ENCODE peak calls at places on chromosomes 3 and 15, in ten cellular contexts. C is neural crest cell, G is AG09309, U is colonic mucosa, Y is A549, J is fibroblast of pulmonary artery, R is cardiac muscle cell, X is left lung, D is mesothelial cell of epicardium, S is breast epithelium. H is an unnamed sample.

GRCh38 chr3:74562528-74563190 is 51.8 kb downstream of the CNTN3 start:
- DNase-seq in C (no peak), Y (no peak), J (no peak), S (no peak), D (no peak), X (no peak), G (no peak), U (no peak), R (no peak), H (no peak)

GRCh38 chr3:1091276-1091675 is 1.5 kb upstream of the CNTN6 start:
- DNase-seq in Y (no peak), U (no peak), S (no peak), R (no peak), J (no peak), X (no peak), D (no peak), G (no peak), C (no peak), H (no peak)

GRCh38 chr3:126961191-126961790 is 21.6 kb upstream of the PLXNA1 start:
- DNase-seq in J (peak), U (peak), Y (no peak), C (no peak), S (peak), R (no peak), G (peak), D (no peak), X (peak), H (no peak)

GRCh38 chr15:43465105-43465504 is 27.9 kb downstream of the TP53BP1 start:
- DNase-seq in C (no peak), J (peak), R (no peak), Y (no peak), U (no peak), G (peak), S (no peak), D (no peak), X (no peak), H (no peak)

GRCh38 chr3:120344349-120344748 is 4.8 kb downstream of the LRRC58 start:
- DNase-seq in Y (no peak), S (no peak), G (no peak), R (no peak), U (no peak), C (no peak), J (peak), D (no peak), X (no peak), H (no peak)

GRCh38 chr3:49294343-49294742 is 17.3 kb upstream of the C3orf62 start:
- DNase-seq in X (no peak), Y (no peak), C (no peak), U (no peak), J (no peak), G (no peak), D (no peak), R (no peak), S (no peak), H (no peak)

GRCh38 chr3:71010731-71011455 is 572.6 kb downstream of the FOXP1 start:
- DNase-seq in U (no peak), G (no peak), S (no peak), R (no peak), X (no peak), Y (no peak), D (no peak), J (no peak), C (no peak), H (no peak)

GRCh38 chr15:64029111-64029510 is 17.2 kb downstream of the DAPK2 start:
- DNase-seq in J (no peak), U (no peak), S (no peak), G (no peak), C (no peak), X (no peak), D (no peak), R (no peak), Y (no peak), H (no peak)

GRCh38 chr3:174083706-174084105 is 686.2 kb downstream of the NLGN1 start:
- DNase-seq in U (no peak), J (no peak), X (no peak), R (no peak), S (no peak), C (no peak), G (no peak), D (no peak), Y (no peak), H (no peak)

GRCh38 chr15:43881944-43882343 is 55.1 kb downstream of the WDR76 start:
- DNase-seq in J (no peak), U (no peak), G (no peak), D (no peak), R (no peak), C (no peak), Y (no peak), X (no peak), S (no peak), H (no peak)

GRCh38 chr3:44960387-44961026 is 15.5 kb downstream of the ZDHHC3 start:
- DNase-seq in S (no peak), R (no peak), X (no peak), D (no peak), G (no peak), J (peak), U (no peak), Y (no peak), C (no peak), H (no peak)

GRCh38 chr3:138949002-138949418 is 2.0 kb downstream of the FOXL2NB start:
- DNase-seq in J (no peak), C (no peak), U (no peak), G (no peak), Y (no peak), S (no peak), X (no peak), R (no peak), D (no peak), H (no peak)

GRCh38 chr3:143482106-143483088 is 362.8 kb downstream of the CHST2 start:
- DNase-seq in G (no peak), U (peak), S (no peak), J (no peak), C (no peak), D (no peak), Y (no peak), X (peak), R (peak), H (no peak)

GRCh38 chr15:75171408-75171807 is 30.3 kb upstream of the C15orf39 start:
- DNase-seq in D (no peak), S (no peak), G (peak), U (no peak), C (no peak), J (peak), Y (no peak), R (no peak), X (no peak), H (no peak)

GRCh38 chr3:105537371-105538075 is 170.8 kb downstream of the ALCAM start:
- DNase-seq in U (no peak), C (no peak), S (no peak), J (no peak), Y (no peak), X (no peak), D (no peak), R (no peak), G (no peak), H (no peak)

GRCh38 chr3:132344666-132345280 is 27.6 kb downstream of the ACP3 start:
- DNase-seq in D (no peak), Y (no peak), C (no peak), G (no peak), X (no peak), S (no peak), U (no peak), R (no peak), J (no peak), H (no peak)

GRCh38 chr3:65732060-65732933 is 306.4 kb downstream of the MAGI1 start:
- DNase-seq in G (peak), J (peak), U (peak), D (no peak), C (peak), S (no peak), Y (peak), X (no peak), R (peak), H (no peak)

GRCh38 chr3:23232016-23232415 is 28.9 kb downstream of the UBE2E2 start:
- DNase-seq in J (peak), G (no peak), X (no peak), Y (no peak), D (no peak), C (no peak), R (no peak), S (no peak), U (no peak), H (no peak)

GRCh38 chr3:119418641-119419040 is 44.8 kb downstream of the TMEM39A start:
- DNase-seq in G (no peak), R (peak), D (no peak), Y (no peak), S (no peak), U (no peak), J (peak), X (no peak), C (no peak), H (no peak)

GRCh38 chr15:46808834-46809233 is 908.5 kb upstream of the SEMA6D start:
- DNase-seq in R (no peak), G (no peak), U (no peak), Y (no peak), D (no peak), X (no peak), J (no peak), C (no peak), S (no peak), H (no peak)

GRCh38 chr3:127006781-127007436 is 24.0 kb downstream of the PLXNA1 start:
- DNase-seq in Y (no peak), C (no peak), G (no peak), U (no peak), S (no peak), R (no peak), X (no peak), D (no peak), J (no peak), H (no peak)

GRCh38 chr3:49151610-49152009 is 14.5 kb downstream of the CCDC71 start:
- DNase-seq in C (no peak), U (no peak), X (no peak), S (no peak), D (no peak), G (no peak), J (no peak), R (no peak), Y (no peak), H (no peak)

GRCh38 chr3:55143336-55143735 is 215.5 kb upstream of the LRTM1 start:
- DNase-seq in Y (no peak), S (no peak), D (no peak), X (no peak), J (no peak), U (no peak), C (no peak), R (no peak), G (no peak), H (no peak)

GRCh38 chr3:197219627-197220026 is 78.8 kb downstream of the DLG1 start:
- DNase-seq in D (no peak), S (no peak), J (no peak), C (no peak), R (no peak), X (no peak), U (no peak), G (no peak), Y (no peak), H (no peak)

GRCh38 chr3:84439476-84439875 is 519.3 kb upstream of the CADM2 start:
- DNase-seq in U (no peak), D (no peak), Y (no peak), S (no peak), J (no peak), X (no peak), C (no peak), R (no peak), G (no peak), H (no peak)

GRCh38 chr3:154149286-154149685 is 28.1 kb downstream of the ARHGEF26 start:
- DNase-seq in R (no peak), D (no peak), Y (no peak), J (no peak), S (no peak), U (no peak), X (no peak), G (no peak), C (no peak), H (no peak)

GRCh38 chr3:29755416-29755815 is 474.5 kb downstream of the RBMS3 start:
- DNase-seq in U (no peak), J (no peak), S (no peak), D (no peak), C (no peak), Y (no peak), R (no peak), G (no peak), X (no peak), H (no peak)

GRCh38 chr15:60928210-60928609 is 300.9 kb downstream of the RORA start:
- DNase-seq in U (no peak), R (no peak), S (no peak), G (no peak), Y (no peak), X (no peak), D (no peak), C (no peak), J (no peak), H (no peak)

GRCh38 chr3:128226794-128227399 is 73.6 kb downstream of the EEFSEC start:
- DNase-seq in U (peak), Y (peak), R (peak), D (peak), S (no peak), J (peak), C (peak), G (no peak), X (no peak), H (no peak)

GRCh38 chr3:14487086-14487485 is 53.1 kb downstream of the GRIP2 start:
- DNase-seq in U (no peak), R (no peak), J (no peak), Y (no peak), S (no peak), X (no peak), C (no peak), G (no peak), D (no peak), H (no peak)

GRCh38 chr3:46586738-46587246 is 20.7 kb upstream of the LRRC2 start:
- DNase-seq in Y (no peak), J (no peak), S (no peak), X (no peak), U (no peak), C (no peak), G (no peak), R (no peak), D (no peak), H (no peak)

GRCh38 chr3:183868804-183869203 is 15.9 kb downstream of the PARL start:
- DNase-seq in U (no peak), R (no peak), G (no peak), C (no peak), S (no peak), Y (no peak), D (no peak), X (no peak), J (no peak), H (no peak)
- TF ChIP-seq CTCF in U (no peak), R (no peak), G (no peak), C (no peak), S (no peak), Y (no peak), D (no peak), X (no peak), J (no peak), H (no peak)

GRCh38 chr3:8702560-8702959 is 31.0 kb upstream of the CAV3 start:
- DNase-seq in Y (no peak), D (no peak), G (no peak), S (no peak), C (no peak), X (no peak), J (no peak), R (no peak), U (no peak), H (no peak)
- TF ChIP-seq CTCF in Y (no peak), D (peak), G (peak), S (no peak), C (peak), X (no peak), J (peak), R (peak), U (no peak), H (no peak)

GRCh38 chr3:19632099-19633074 is 301.6 kb downstream of the EFHB start:
- DNase-seq in R (no peak), U (no peak), Y (no peak), J (no peak), G (no peak), C (no peak), D (no peak), S (no peak), X (no peak), H (no peak)
- TF ChIP-seq CTCF in R (no peak), U (no peak), Y (no peak), J (no peak), G (no peak), C (no peak), D (no peak), S (no peak), X (no peak), H (no peak)

DNA sequence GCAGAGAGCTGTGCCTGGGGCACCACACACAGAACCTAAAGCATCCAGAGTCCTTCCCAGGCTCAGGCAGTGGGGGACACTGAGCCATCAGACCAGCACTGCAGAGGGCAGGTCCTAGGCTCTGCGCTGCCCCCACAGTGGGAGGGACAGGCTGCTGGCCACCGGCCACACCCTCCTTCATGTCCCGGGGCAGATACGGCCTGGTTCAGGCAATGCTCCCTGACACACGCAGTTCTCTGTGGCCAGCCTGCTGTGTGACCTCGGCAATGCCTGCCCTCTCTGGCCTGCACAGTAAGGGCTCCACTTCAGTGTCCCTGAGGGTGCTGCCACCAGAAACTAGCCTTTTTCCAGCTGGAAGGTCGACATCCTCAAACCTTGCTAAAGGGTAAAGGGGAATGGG is 12.4 kb downstream of the LINGO1 start:
- DNase-seq in S (no peak), R (no peak), G (no peak), D (no peak), U (no peak), X (no peak), J (no peak), Y (no peak), C (no peak), H (no peak)
- TF ChIP-seq CTCF in S (no peak), R (no peak), G (no peak), D (no peak), U (no peak), X (no peak), J (no peak), Y (no peak), C (no peak), H (no peak)

GRCh38 chr3:43704697-43705096 is 14.0 kb downstream of the ABHD5 start:
- DNase-seq in J (peak), C (no peak), D (no peak), U (no peak), R (no peak), S (no peak), G (no peak), X (no peak), Y (no peak), H (no peak)

GRCh38 chr3:43695443-43695842 is 4.7 kb downstream of the ABHD5 start:
- DNase-seq in Y (no peak), X (no peak), J (peak), C (no peak), G (peak), S (no peak), D (no peak), U (no peak), R (no peak), H (no peak)

GRCh38 chr3:43695863-43696262 is 5.1 kb downstream of the ABHD5 start:
- DNase-seq in X (no peak), Y (no peak), D (no peak), C (no peak), S (no peak), J (no peak), R (no peak), G (no peak), U (no peak), H (no peak)

GRCh38 chr3:43696881-43697280 is 6.1 kb downstream of the ABHD5 start:
- DNase-seq in D (no peak), R (no peak), U (no peak), Y (no peak), S (no peak), G (no peak), C (no peak), X (no peak), J (no peak), H (no peak)

GRCh38 chr3:43699864-43700263 is 9.1 kb downstream of the ABHD5 start:
- DNase-seq in U (no peak), R (no peak), G (no peak), X (no peak), D (no peak), J (peak), S (no peak), C (no peak), Y (peak), H (no peak)
- TF ChIP-seq CTCF in U (peak), R (peak), G (peak), X (no peak), D (no peak), J (peak), S (no peak), C (peak), Y (peak), H (no peak)

DNA sequence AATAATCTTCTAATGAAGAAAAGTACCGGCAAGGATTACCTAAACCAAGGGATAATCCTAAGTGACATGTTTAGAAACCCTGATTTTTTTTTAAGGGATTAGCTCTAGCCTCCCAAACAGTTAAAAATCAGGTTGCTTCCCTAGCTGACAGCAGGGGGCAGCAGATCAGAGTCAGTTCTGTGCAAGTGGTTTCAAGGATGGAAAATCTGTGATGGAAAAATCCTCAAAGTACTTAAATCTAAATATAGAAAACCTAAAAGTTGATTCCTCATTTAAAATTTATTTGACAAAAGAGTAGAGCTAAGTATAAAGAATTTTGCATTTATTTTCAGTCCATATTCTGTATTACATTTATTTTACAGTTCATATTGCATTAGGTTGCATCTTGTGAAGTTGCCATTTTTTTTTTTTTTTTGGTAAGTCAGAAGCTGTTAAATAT is 107.6 kb downstream of the PEX5L start:
- DNase-seq in C (peak), D (peak), U (peak), R (peak), S (no peak), G (peak), X (peak), Y (peak), J (peak), H (no peak)
- TF ChIP-seq CTCF in C (peak), D (peak), U (peak), R (peak), S (peak), G (peak), X (peak), Y (peak), J (peak), H (no peak)

GRCh38 chr3:11653298-11654055 is 9.8 kb upstream of the VGLL4 start:
- DNase-seq in G (no peak), Y (no peak), J (no peak), R (no peak), D (no peak), X (no peak), U (no peak), C (no peak), S (no peak), H (no peak)
- TF ChIP-seq CTCF in G (no peak), Y (no peak), J (no peak), R (no peak), D (no peak), X (no peak), U (no peak), C (peak), S (no peak), H (no peak)

DNA sequence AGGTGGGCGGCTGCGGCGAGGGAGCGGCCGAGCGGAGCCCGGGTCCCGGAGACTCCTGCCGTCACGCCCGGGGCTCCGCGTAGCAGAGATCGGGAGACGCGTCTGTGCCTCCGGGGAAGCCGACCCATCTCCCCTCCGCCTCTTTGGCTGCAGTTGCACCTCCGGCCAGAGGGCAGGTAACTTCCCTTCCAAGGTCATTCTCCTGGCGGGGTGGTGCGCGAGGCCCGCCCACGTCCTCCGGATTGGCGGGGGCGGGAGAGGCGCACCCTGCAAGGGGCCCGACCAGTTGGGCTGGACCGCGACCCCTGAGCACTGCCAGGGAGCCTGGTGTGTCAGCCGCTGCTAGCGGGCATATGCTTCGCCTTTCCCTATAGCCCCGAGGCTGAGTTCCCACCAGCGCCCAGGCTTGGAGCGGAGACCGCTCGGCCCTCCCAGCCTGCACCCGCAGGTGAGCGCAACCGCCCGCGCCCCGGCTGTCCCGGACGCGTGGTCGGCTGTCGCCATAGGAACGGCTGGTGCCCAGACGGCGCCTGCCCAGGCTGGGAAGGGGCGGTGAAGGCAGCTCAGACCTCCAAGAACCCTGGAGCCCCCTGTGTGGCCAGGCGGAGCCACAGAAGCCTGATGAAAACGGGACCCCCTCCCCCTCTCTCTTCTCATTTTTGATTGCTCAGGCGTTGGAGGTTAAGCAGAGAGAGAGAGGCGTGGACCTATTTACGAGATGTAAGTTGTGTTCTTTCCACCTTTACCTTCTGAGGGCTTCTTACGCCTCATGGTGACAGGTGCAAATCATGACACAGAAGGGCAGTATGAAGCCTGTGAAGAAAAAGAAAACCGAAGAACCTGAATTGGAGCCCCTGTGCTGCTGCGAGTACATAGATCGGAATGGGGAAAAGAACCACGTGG is 453 bp downstream of the ZDHHC23 start:
- DNase-seq in D (peak), S (no peak), X (peak), U (peak), R (peak), J (no peak), Y (peak), G (no peak), C (peak), H (no peak)
- TF ChIP-seq CTCF in D (no peak), S (no peak), X (no peak), U (no peak), R (no peak), J (no peak), Y (no peak), G (no peak), C (peak), H (no peak)

H was measured in activated B cell treated with CpG ODN at 0.5 μM for 24 hours.